ENCODE peak calls at places on chromosomes 7 and 10, in six cellular contexts. O is germinal center, G is GM23248, S is MCF 10A, Z is H7, W is GM12892. C is an unnamed sample.

GRCh38 chr7:130628901-130629300 is 39.6 kb downstream of the COPG2 start:
- DNase-seq in O (no peak), G (no peak), S (no peak), Z (no peak), W (no peak), C (no peak)

GRCh38 chr7:68407460-68407859 is 1190.8 kb upstream of the AUTS2 start:
- DNase-seq in O (no peak), G (no peak), S (no peak), Z (no peak), W (no peak), C (no peak)

GRCh38 chr10:88337134-88337533 is 246.0 kb downstream of the RNLS start:
- DNase-seq in O (no peak), G (no peak), S (no peak), Z (no peak), W (no peak), C (no peak)

GRCh38 chr10:130026670-130027456 is 62.8 kb upstream of the EBF3 start:
- DNase-seq in O (no peak), G (no peak), S (no peak), Z (peak), W (no peak), C (no peak)

GRCh38 chr10:26486985-26487850 is 49.1 kb downstream of the APBB1IP start:
- DNase-seq in O (no peak), G (peak), S (peak), Z (no peak), W (no peak), C (no peak)

GRCh38 chr10:89147256-89147655 is 59.9 kb downstream of the CH25H start:
- DNase-seq in O (no peak), G (peak), S (peak), Z (no peak), W (no peak), C (no peak)

GRCh38 chr7:119720541-119720940 is 552.4 kb upstream of the KCND2 start:
- DNase-seq in O (no peak), G (peak), S (peak), Z (no peak), W (no peak), C (no peak)

GRCh38 chr10:110793887-110794286 is 77.8 kb upstream of the PDCD4 start:
- DNase-seq in O (no peak), G (no peak), S (no peak), Z (no peak), W (no peak), C (no peak)

GRCh38 chr10:103799341-103799740 is 56.0 kb downstream of the SH3PXD2A start:
- DNase-seq in O (no peak), G (no peak), S (no peak), Z (no peak), W (no peak), C (no peak)

GRCh38 chr10:3783313-3783689 is 1.7 kb downstream of the KLF6 start:
- DNase-seq in O (peak), G (peak), S (peak), Z (peak), W (no peak), C (peak)

GRCh38 chr10:80540644-80541143 is 3.0 kb downstream of the SH2D4B start:
- DNase-seq in O (no peak), G (no peak), S (no peak), Z (no peak), W (no peak), C (no peak)

GRCh38 chr10:79385804-79386531 is 38.7 kb downstream of the PPIF start:
- DNase-seq in O (no peak), G (no peak), S (no peak), Z (peak), W (no peak), C (no peak)

C was measured in G401.